ENCODE peak calls at places on chromosome 15, in four cellular contexts. G, E, Z and A are unnamed samples.

GRCh38 chr15:84099181-84099580 is 136.4 kb upstream of the GOLGA6L4 start:
- DNase-seq in G (no peak), Z (no peak), E (no peak), A (peak; percentile 2)

GRCh38 chr15:84872009-84872900 is 12.2 kb upstream of the SLC28A1 start:
- DNase-seq in Z (no peak), G (no peak), E (no peak), A (no peak)

GRCh38 chr15:57332326-57332725 is 44.0 kb upstream of the CGNL1 start:
- DNase-seq in Z (no peak), E (no peak), G (no peak), A (no peak)

GRCh38 chr15:79595995-79596622 is 164.0 kb downstream of the MINAR1 start:
- DNase-seq in E (peak; percentile 18), G (peak; percentile 80), Z (no peak), A (peak; percentile 44)

GRCh38 chr15:89641053-89641452 is 14.2 kb downstream of the KIF7 start:
- DNase-seq in E (no peak), Z (no peak), G (no peak), A (no peak)

GRCh38 chr15:81398910-81399551 is 25.0 kb upstream of the TMC3 start:
- DNase-seq in Z (no peak), E (no peak), G (no peak), A (no peak)

GRCh38 chr15:29612096-29612495 is 210.2 kb downstream of the TJP1 start:
- DNase-seq in E (no peak), Z (no peak), G (no peak), A (no peak)

GRCh38 chr15:89628301-89628700 is 27.0 kb downstream of the KIF7 start:
- DNase-seq in E (no peak), Z (no peak), G (no peak), A (no peak)

GRCh38 chr15:38130739-38131498 is 121.7 kb upstream of the SPRED1 start:
- DNase-seq in Z (no peak), G (no peak), E (no peak), A (no peak)

GRCh38 chr15:69665641-69666091 is 213.0 kb downstream of the RPLP1 start:
- DNase-seq in E (no peak), Z (no peak), G (no peak), A (no peak)

GRCh38 chr15:77630956-77631789 is 1.5 kb downstream of the LINGO1 start:
- DNase-seq in Z (no peak), E (no peak), G (no peak), A (no peak)

GRCh38 chr15:39509941-39510845 is 70.7 kb upstream of the THBS1 start:
- DNase-seq in G (no peak), Z (no peak), E (no peak), A (no peak)

GRCh38 chr15:27826902-27827321 is 272.2 kb downstream of the OCA2 start:
- DNase-seq in Z (no peak), G (no peak), E (no peak), A (no peak)

GRCh38 chr15:101137312-101137940 is 114.4 kb downstream of the CHSY1 start:
- DNase-seq in Z (no peak), E (no peak), G (peak; percentile 36), A (no peak)

GRCh38 chr15:63971427-63971805 is 74.9 kb downstream of the DAPK2 start:
- DNase-seq in Z (peak; percentile 66), E (peak; percentile 7), G (peak; percentile 21), A (no peak)

GRCh38 chr15:63240136-63240535 is 37.3 kb upstream of the APH1B start:
- DNase-seq in E (no peak), Z (no peak), G (no peak), A (no peak)

GRCh38 chr15:70154440-70155347 is 57.0 kb upstream of the TLE3 start:
- DNase-seq in E (no peak), G (no peak), Z (no peak), A (no peak)

GRCh38 chr15:79394231-79394630 is 37.9 kb upstream of the MINAR1 start:
- DNase-seq in E (no peak), Z (no peak), G (no peak), A (no peak)

GRCh38 chr15:68620721-68621528 is 42.1 kb downstream of the CORO2B start:
- DNase-seq in Z (no peak), G (no peak), E (no peak), A (no peak)